ENCODE peak calls at places on chromosome 2, in eight cellular contexts. One of them, this sample, is unnamed.

GRCh38 chr2:29847901-29848300 is 73.5 kb downstream of the ALK start:
- DNase-seq in cardiac muscle cell: no peak
- DNase-seq in HCT116: no peak
- DNase-seq in MM.1S: no peak
- DNase-seq in heart left ventricle: no peak
- DNase-seq in sigmoid colon: no peak
- DNase-seq in neuronal stem cell: no peak
- DNase-seq in mesendoderm: no peak
- DNase-seq in this sample: no peak

GRCh38 chr2:238433941-238434845 is 7.5 kb downstream of the ASB1 start:
- DNase-seq in MM.1S: no peak
- DNase-seq in cardiac muscle cell: peak; percentile 86
- DNase-seq in mesendoderm: no peak
- DNase-seq in neuronal stem cell: no peak
- DNase-seq in sigmoid colon: no peak
- DNase-seq in HCT116: no peak
- DNase-seq in heart left ventricle: no peak
- DNase-seq in this sample: no peak

GRCh38 chr2:233919938-233920337 is 2.8 kb downstream of the TRPM8 start:
- DNase-seq in cardiac muscle cell: peak; percentile 30
- DNase-seq in mesendoderm: no peak
- DNase-seq in MM.1S: no peak
- DNase-seq in sigmoid colon: no peak
- DNase-seq in neuronal stem cell: no peak
- DNase-seq in HCT116: no peak
- DNase-seq in heart left ventricle: no peak
- DNase-seq in this sample: no peak

GRCh38 chr2:207251573-207252192 is 85.9 kb upstream of the KLF7 start:
- DNase-seq in cardiac muscle cell: no peak
- DNase-seq in neuronal stem cell: no peak
- DNase-seq in HCT116: no peak
- DNase-seq in sigmoid colon: no peak
- DNase-seq in mesendoderm: no peak
- DNase-seq in MM.1S: no peak
- DNase-seq in heart left ventricle: no peak
- DNase-seq in this sample: no peak

GRCh38 chr2:218829868-218830451 is 1.6 kb downstream of the PRKAG3 start:
- DNase-seq in HCT116: no peak
- DNase-seq in heart left ventricle: peak; percentile 82
- DNase-seq in mesendoderm: no peak
- DNase-seq in neuronal stem cell: no peak
- DNase-seq in MM.1S: no peak
- DNase-seq in sigmoid colon: no peak
- DNase-seq in cardiac muscle cell: no peak
- DNase-seq in this sample: no peak

GRCh38 chr2:85878719-85879390 is 9.9 kb downstream of the ST3GAL5 start:
- DNase-seq in sigmoid colon: no peak
- DNase-seq in heart left ventricle: no peak
- DNase-seq in MM.1S: no peak
- DNase-seq in neuronal stem cell: no peak
- DNase-seq in cardiac muscle cell: no peak
- DNase-seq in HCT116: no peak
- DNase-seq in mesendoderm: no peak
- DNase-seq in this sample: no peak

GRCh38 chr2:226799976-226800940 is 638 bp upstream of the IRS1 start:
- DNase-seq in neuronal stem cell: no peak
- DNase-seq in cardiac muscle cell: no peak
- DNase-seq in MM.1S: peak; percentile 19
- DNase-seq in sigmoid colon: peak; percentile 71
- DNase-seq in HCT116: no peak
- DNase-seq in heart left ventricle: peak; percentile 26
- DNase-seq in mesendoderm: peak; percentile 58
- DNase-seq in this sample: peak; percentile 29

GRCh38 chr2:18357537-18357936 is 202.9 kb downstream of the RDH14 start:
- DNase-seq in neuronal stem cell: no peak
- DNase-seq in mesendoderm: no peak
- DNase-seq in MM.1S: no peak
- DNase-seq in cardiac muscle cell: no peak
- DNase-seq in heart left ventricle: no peak
- DNase-seq in sigmoid colon: no peak
- DNase-seq in HCT116: no peak
- DNase-seq in this sample: no peak

GRCh38 chr2:75344146-75344545 is 144.8 kb upstream of the TACR1 start:
- DNase-seq in sigmoid colon: no peak
- DNase-seq in HCT116: no peak
- DNase-seq in neuronal stem cell: no peak
- DNase-seq in mesendoderm: no peak
- DNase-seq in MM.1S: no peak
- DNase-seq in cardiac muscle cell: no peak
- DNase-seq in heart left ventricle: no peak
- DNase-seq in this sample: no peak

GRCh38 chr2:39377226-39377939 is 59.7 kb downstream of the MAP4K3 start:
- DNase-seq in mesendoderm: peak; percentile 27
- DNase-seq in heart left ventricle: no peak
- DNase-seq in sigmoid colon: no peak
- DNase-seq in HCT116: no peak
- DNase-seq in cardiac muscle cell: peak; percentile 26
- DNase-seq in MM.1S: peak; percentile 40
- DNase-seq in neuronal stem cell: no peak
- DNase-seq in this sample: no peak

GRCh38 chr2:112152476-112153178 is 14.4 kb downstream of the FBLN7 start:
- DNase-seq in cardiac muscle cell: no peak
- DNase-seq in HCT116: no peak
- DNase-seq in mesendoderm: no peak
- DNase-seq in sigmoid colon: no peak
- DNase-seq in neuronal stem cell: no peak
- DNase-seq in heart left ventricle: no peak
- DNase-seq in MM.1S: no peak
- DNase-seq in this sample: no peak

GRCh38 chr2:111244864-111245263 is 124.2 kb downstream of the BCL2L11 start:
- DNase-seq in HCT116: no peak
- DNase-seq in MM.1S: no peak
- DNase-seq in cardiac muscle cell: no peak
- DNase-seq in mesendoderm: no peak
- DNase-seq in neuronal stem cell: no peak
- DNase-seq in heart left ventricle: no peak
- DNase-seq in sigmoid colon: no peak
- DNase-seq in this sample: no peak

GRCh38 chr2:206204710-206205109 is 45.0 kb downstream of the EEF1B2 start:
- DNase-seq in sigmoid colon: no peak
- DNase-seq in heart left ventricle: no peak
- DNase-seq in neuronal stem cell: no peak
- DNase-seq in MM.1S: no peak
- DNase-seq in HCT116: no peak
- DNase-seq in cardiac muscle cell: no peak
- DNase-seq in mesendoderm: no peak
- DNase-seq in this sample: no peak

GRCh38 chr2:68230246-68231060 is 21.9 kb downstream of the PPP3R1 start:
- DNase-seq in heart left ventricle: no peak
- DNase-seq in mesendoderm: no peak
- DNase-seq in MM.1S: no peak
- DNase-seq in sigmoid colon: no peak
- DNase-seq in cardiac muscle cell: peak; percentile 54
- DNase-seq in neuronal stem cell: no peak
- DNase-seq in HCT116: no peak
- DNase-seq in this sample: no peak

DNA sequence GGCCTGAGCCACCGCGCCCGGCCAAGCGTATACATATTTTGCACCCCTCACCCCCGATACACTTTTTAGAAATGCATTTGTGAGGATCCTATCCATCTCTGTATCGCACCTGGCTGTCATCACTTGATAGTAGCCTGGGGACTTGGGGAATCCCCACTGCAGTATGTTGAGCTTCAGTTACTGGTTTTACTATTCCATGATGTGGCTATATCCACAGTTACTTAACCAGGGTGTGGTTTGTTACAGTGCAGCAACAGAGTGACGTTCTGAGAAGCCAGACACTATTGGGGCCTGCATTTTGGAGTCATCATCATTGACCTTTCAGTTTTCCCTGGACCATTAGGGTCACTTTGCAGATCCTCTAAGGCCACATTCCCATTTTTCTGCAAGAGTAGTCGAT is 212.7 kb downstream of the AGAP1 start:
- DNase-seq in heart left ventricle: peak; percentile 4
- DNase-seq in cardiac muscle cell: no peak
- DNase-seq in HCT116: no peak
- DNase-seq in sigmoid colon: peak; percentile 15
- DNase-seq in MM.1S: no peak
- DNase-seq in neuronal stem cell: no peak
- DNase-seq in mesendoderm: no peak
- DNase-seq in this sample: no peak
- H3K4me1 ChIP-seq in heart left ventricle: peaks cover 9% of the 10 kb centered on the region
- H3K4me1 ChIP-seq in cardiac muscle cell: peaks cover 3% of the 10 kb centered on the region
- H3K4me1 ChIP-seq in HCT116: peaks cover 59% of the 10 kb centered on the region
- H3K4me1 ChIP-seq in sigmoid colon: peaks cover 22% of the 10 kb centered on the region
- H3K4me1 ChIP-seq in MM.1S: no peaks in the 10 kb centered on the region
- H3K4me1 ChIP-seq in neuronal stem cell: peaks cover 15% of the 10 kb centered on the region
- H3K4me1 ChIP-seq in mesendoderm: no peaks in the 10 kb centered on the region
- H3K4me1 ChIP-seq in this sample: no peaks in the 10 kb centered on the region

GRCh38 chr2:160199053-160199452 is 1.0 kb downstream of the ITGB6 start:
- DNase-seq in mesendoderm: no peak
- DNase-seq in HCT116: no peak
- DNase-seq in cardiac muscle cell: no peak
- DNase-seq in sigmoid colon: no peak
- DNase-seq in MM.1S: no peak
- DNase-seq in neuronal stem cell: no peak
- DNase-seq in heart left ventricle: no peak
- DNase-seq in this sample: no peak
- H3K4me3 ChIP-seq in mesendoderm: no peak overlapping the region
- H3K4me3 ChIP-seq in HCT116: no peak overlapping the region
- H3K4me3 ChIP-seq in cardiac muscle cell: no peak overlapping the region
- H3K4me3 ChIP-seq in sigmoid colon: no peak overlapping the region
- H3K4me3 ChIP-seq in MM.1S: no peak overlapping the region
- H3K4me3 ChIP-seq in neuronal stem cell: no peak overlapping the region
- H3K4me3 ChIP-seq in heart left ventricle: no peak overlapping the region
- H3K4me3 ChIP-seq in this sample: no peak overlapping the region

GRCh38 chr2:108573070-108573469 is 38.8 kb downstream of the LIMS1 start:
- DNase-seq in mesendoderm: no peak
- DNase-seq in cardiac muscle cell: peak; percentile 82
- DNase-seq in MM.1S: no peak
- DNase-seq in neuronal stem cell: no peak
- DNase-seq in heart left ventricle: no peak
- DNase-seq in HCT116: no peak
- DNase-seq in sigmoid colon: no peak
- DNase-seq in this sample: no peak
- H3K4me1 ChIP-seq in mesendoderm: peaks cover 2% of the 10 kb centered on the region
- H3K4me1 ChIP-seq in cardiac muscle cell: peaks cover 28% of the 10 kb centered on the region
- H3K4me1 ChIP-seq in MM.1S: no peaks in the 10 kb centered on the region
- H3K4me1 ChIP-seq in neuronal stem cell: peaks cover 11% of the 10 kb centered on the region
- H3K4me1 ChIP-seq in heart left ventricle: peaks cover 49% of the 10 kb centered on the region
- H3K4me1 ChIP-seq in HCT116: no peaks in the 10 kb centered on the region
- H3K4me1 ChIP-seq in sigmoid colon: peaks cover 80% of the 10 kb centered on the region
- H3K4me1 ChIP-seq in this sample: peaks cover 2% of the 10 kb centered on the region

GRCh38 chr2:53181759-53182158 is 585.8 kb upstream of the CHAC2 start:
- DNase-seq in sigmoid colon: no peak
- DNase-seq in HCT116: no peak
- DNase-seq in mesendoderm: peak; percentile 13
- DNase-seq in cardiac muscle cell: no peak
- DNase-seq in MM.1S: no peak
- DNase-seq in heart left ventricle: no peak
- DNase-seq in neuronal stem cell: no peak
- DNase-seq in this sample: no peak

GRCh38 chr2:53177342-53177741 is 590.3 kb upstream of the CHAC2 start:
- DNase-seq in sigmoid colon: no peak
- DNase-seq in MM.1S: no peak
- DNase-seq in heart left ventricle: no peak
- DNase-seq in HCT116: no peak
- DNase-seq in cardiac muscle cell: no peak
- DNase-seq in neuronal stem cell: no peak
- DNase-seq in mesendoderm: no peak
- DNase-seq in this sample: no peak

DNA sequence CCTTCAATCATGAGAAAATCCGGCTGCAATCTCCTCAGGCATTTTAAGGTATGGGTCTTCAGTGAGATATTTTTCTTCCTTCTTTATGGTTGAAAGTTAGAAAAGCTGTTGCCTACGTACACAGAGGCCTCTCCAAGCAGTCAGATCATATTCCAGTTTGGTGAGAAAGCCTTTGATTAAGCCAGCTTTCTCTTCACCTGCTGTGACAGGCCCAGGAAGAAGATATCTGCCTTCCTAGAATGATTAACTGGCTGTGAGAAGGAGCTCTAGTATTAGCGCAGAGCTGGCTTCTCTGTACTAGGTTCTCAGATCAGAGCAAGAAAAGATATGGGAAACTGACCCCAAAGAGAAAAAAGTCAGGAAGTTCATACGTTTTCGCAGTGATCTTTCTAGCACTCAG is 585.0 kb upstream of the CHAC2 start:
- DNase-seq in MM.1S: no peak
- DNase-seq in neuronal stem cell: no peak
- DNase-seq in mesendoderm: peak; percentile 59
- DNase-seq in cardiac muscle cell: no peak
- DNase-seq in sigmoid colon: no peak
- DNase-seq in heart left ventricle: no peak
- DNase-seq in HCT116: no peak
- DNase-seq in this sample: no peak
- H3K4me3 ChIP-seq in MM.1S: no peak overlapping the region
- H3K4me3 ChIP-seq in neuronal stem cell: no peak overlapping the region
- H3K4me3 ChIP-seq in mesendoderm: no peak overlapping the region
- H3K4me3 ChIP-seq in cardiac muscle cell: no peak overlapping the region
- H3K4me3 ChIP-seq in sigmoid colon: no peak overlapping the region
- H3K4me3 ChIP-seq in heart left ventricle: no peak overlapping the region
- H3K4me3 ChIP-seq in HCT116: no peak overlapping the region
- H3K4me3 ChIP-seq in this sample: no peak overlapping the region

This sample was measured in lung.